ENCODE peak calls at places on chromosome 2, in six cellular contexts. O is GM23248, V is MM.1S, W is HCT116, B is HepG2, F is H1. G is an unnamed sample. For H3K4me1, the result is how much of the 10 kb centered on the place peaks cover.

GRCh38 chr2:23599006-23599405 is 214.0 kb downstream of the KLHL29 start:
- DNase-seq in O (no peak), V (no peak), W (no peak), B (no peak), F (no peak), G (no peak)

GRCh38 chr2:45301307-45302010 is 292.2 kb upstream of the SIX2 start:
- DNase-seq in O (no peak), V (no peak), W (no peak), B (no peak), F (no peak), G (no peak)

GRCh38 chr2:30222031-30222430 is 9.3 kb upstream of the LBH start:
- DNase-seq in O (no peak), V (no peak), W (no peak), B (no peak), F (no peak), G (no peak)

GRCh38 chr2:175366814-175367213 is 185.3 kb upstream of the ATP5MC3 start:
- DNase-seq in O (peak), V (peak), W (peak), B (peak), F (peak), G (peak)

GRCh38 chr2:120734930-120735611 is 597 bp upstream of the GLI2 start:
- DNase-seq in O (peak), V (no peak), W (no peak), B (no peak), F (peak), G (no peak)

GRCh38 chr2:165274698-165275097 is 35.5 kb downstream of the SCN2A start:
- DNase-seq in O (peak), V (peak), W (no peak), B (no peak), F (no peak), G (no peak)

GRCh38 chr2:185668710-185669109 is 69.9 kb upstream of the FSIP2 start:
- DNase-seq in O (no peak), V (no peak), W (no peak), B (no peak), F (no peak), G (no peak)

GRCh38 chr2:72841462-72842125 is 15.8 kb upstream of the EXOC6B start:
- DNase-seq in O (no peak), V (no peak), W (no peak), B (peak), F (no peak), G (no peak)

GRCh38 chr2:177161741-177162440 is 50.7 kb upstream of the HNRNPA3 start:
- DNase-seq in O (peak), V (peak), W (no peak), B (no peak), F (no peak), G (peak)

GRCh38 chr2:236107536-236107935 is 60.6 kb downstream of the GBX2 start:
- DNase-seq in O (no peak), V (no peak), W (no peak), B (no peak), F (no peak), G (no peak)

GRCh38 chr2:24543252-24543651 is 52.2 kb downstream of the NCOA1 start:
- DNase-seq in O (no peak), V (no peak), W (no peak), B (no peak), F (no peak), G (no peak)

GRCh38 chr2:56741601-56742102 is 557.9 kb downstream of the CCDC85A start:
- DNase-seq in O (peak), V (no peak), W (peak), B (peak), F (no peak), G (peak)

GRCh38 chr2:239226677-239227076 is 174.1 kb downstream of the HDAC4 start:
- DNase-seq in O (peak), V (no peak), W (no peak), B (no peak), F (no peak), G (no peak)

GRCh38 chr2:235024191-235024611 is 72.4 kb downstream of the SH3BP4 start:
- DNase-seq in O (peak), V (no peak), W (no peak), B (no peak), F (no peak), G (peak)

GRCh38 chr2:28406276-28407096 is 13.8 kb downstream of the FOSL2 start:
- DNase-seq in O (peak), V (no peak), W (no peak), B (no peak), F (no peak), G (peak)

GRCh38 chr2:238864207-238865014 is 16.5 kb downstream of the TWIST2 start:
- DNase-seq in O (peak), V (no peak), W (peak), B (peak), F (peak), G (peak)

GRCh38 chr2:5743992-5744391 is 51.8 kb downstream of the SOX11 start:
- DNase-seq in O (no peak), V (no peak), W (no peak), B (no peak), F (no peak), G (no peak)

GRCh38 chr2:191280834-191281756 is 35.9 kb downstream of the MYO1B start:
- DNase-seq in O (no peak), V (no peak), W (no peak), B (peak), F (no peak), G (no peak)

GRCh38 chr2:48306409-48307284 is 223.3 kb upstream of the STON1 start:
- DNase-seq in O (peak), V (no peak), W (no peak), B (no peak), F (no peak), G (no peak)

GRCh38 chr2:37688771-37689468 is 17.5 kb upstream of the CDC42EP3 start:
- DNase-seq in O (no peak), V (no peak), W (no peak), B (no peak), F (no peak), G (peak)

GRCh38 chr2:231552752-231553151 is 22.5 kb upstream of the NMUR1 start:
- DNase-seq in O (no peak), V (no peak), W (no peak), B (no peak), F (no peak), G (no peak)

GRCh38 chr2:239266779-239267410 is 133.9 kb downstream of the HDAC4 start:
- DNase-seq in O (no peak), V (no peak), W (no peak), B (no peak), F (no peak), G (no peak)

GRCh38 chr2:226649871-226650660 is 149.6 kb downstream of the IRS1 start:
- DNase-seq in O (peak), V (no peak), W (peak), B (peak), F (peak), G (peak)

GRCh38 chr2:129237966-129238725 is 741.3 kb upstream of the RAB6C start:
- DNase-seq in O (peak), V (no peak), W (no peak), B (no peak), F (no peak), G (no peak)

GRCh38 chr2:173149491-173149890 is 73.8 kb downstream of the MAP3K20 start:
- DNase-seq in O (no peak), V (no peak), W (no peak), B (no peak), F (no peak), G (no peak)

GRCh38 chr2:232875256-232876070 is 5.4 kb downstream of the SNORC start:
- DNase-seq in O (no peak), V (no peak), W (no peak), B (no peak), F (no peak), G (peak)

GRCh38 chr2:177692828-177693269 is 300.3 kb downstream of the AGPS start:
- DNase-seq in O (peak), V (no peak), W (no peak), B (no peak), F (no peak), G (peak)

GRCh38 chr2:110678457-110679336 is 834 bp upstream of the BUB1 start:
- DNase-seq in O (peak), V (peak), W (no peak), B (no peak), F (no peak), G (no peak)

GRCh38 chr2:152506843-152507242 is 171.9 kb downstream of the FMNL2 start:
- DNase-seq in O (peak), V (peak), W (no peak), B (no peak), F (no peak), G (peak)

GRCh38 chr2:101277111-101277510 is 24.4 kb downstream of the CNOT11 start:
- DNase-seq in O (peak), V (no peak), W (no peak), B (no peak), F (no peak), G (peak)

GRCh38 chr2:134765987-134766386 is 47.2 kb upstream of the TMEM163 start:
- DNase-seq in O (no peak), V (no peak), W (no peak), B (no peak), F (no peak), G (no peak)

GRCh38 chr2:136167721-136168470 is 49.9 kb upstream of the CXCR4 start:
- DNase-seq in O (no peak), V (no peak), W (no peak), B (no peak), F (no peak), G (no peak)

GRCh38 chr2:223692227-223692947 is 90.2 kb upstream of the SCG2 start:
- DNase-seq in O (peak), V (no peak), W (peak), B (peak), F (no peak), G (no peak)

GRCh38 chr2:12047761-12048160 is 301.3 kb downstream of the LPIN1 start:
- DNase-seq in O (no peak), V (peak), W (no peak), B (no peak), F (no peak), G (no peak)

GRCh38 chr2:199946836-199947235 is 8.5 kb downstream of the TYW5 start:
- DNase-seq in O (peak), V (no peak), W (no peak), B (no peak), F (no peak), G (no peak)

GRCh38 chr2:38029512-38029911 is 46.4 kb downstream of the CYP1B1 start:
- DNase-seq in O (no peak), V (no peak), W (no peak), B (no peak), F (no peak), G (no peak)

GRCh38 chr2:225599856-225600255 is 200.3 kb downstream of the NYAP2 start:
- DNase-seq in O (no peak), V (no peak), W (no peak), B (no peak), F (no peak), G (no peak)

GRCh38 chr2:237966565-237967462 is at the start of gene UBE2F:
- DNase-seq in O (peak), V (peak), W (peak), B (peak), F (peak), G (peak)

GRCh38 chr2:55159752-55160151 is 72.3 kb downstream of the CLHC1 start:
- DNase-seq in O (no peak), V (no peak), W (no peak), B (no peak), F (no peak), G (no peak)
- H3K4me1 ChIP-seq in O (half or more), V (under half), W (under half), B (half or more), F (under half), G (half or more)

GRCh38 chr2:181894381-181894780 is 2.9 kb downstream of the ITPRID2 start:
- DNase-seq in O (no peak), V (no peak), W (no peak), B (no peak), F (no peak), G (no peak)

GRCh38 chr2:181895788-181896187 is 4.3 kb downstream of the ITPRID2 start:
- DNase-seq in O (no peak), V (no peak), W (no peak), B (no peak), F (no peak), G (peak)

GRCh38 chr2:181900007-181900651 is 8.6 kb downstream of the ITPRID2 start:
- DNase-seq in O (no peak), V (no peak), W (no peak), B (peak), F (no peak), G (no peak)

GRCh38 chr2:181892795-181893435 is 1.4 kb downstream of the ITPRID2 start:
- DNase-seq in O (peak), V (no peak), W (peak), B (peak), F (no peak), G (no peak)

DNA sequence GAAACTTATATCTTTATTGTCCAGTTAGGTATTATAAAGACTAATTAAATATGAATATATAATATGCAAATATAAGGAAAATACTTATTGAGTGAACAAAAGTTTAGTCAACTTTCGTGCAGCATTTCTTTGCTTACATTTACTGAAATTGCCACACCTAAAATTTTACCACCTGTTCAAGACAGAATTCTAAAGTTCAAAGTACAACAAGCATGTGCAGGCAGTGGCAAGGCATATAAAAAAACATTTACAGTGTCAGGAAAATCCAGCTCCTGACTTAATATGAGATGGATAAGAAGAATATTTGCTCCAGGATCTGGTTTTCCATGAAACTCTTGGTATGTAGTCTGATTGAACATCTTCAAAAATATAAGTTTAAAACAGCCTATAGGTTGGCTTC is 4.8 kb downstream of the ITPRID2 start:
- DNase-seq in O (no peak), V (no peak), W (no peak), B (no peak), F (no peak), G (no peak)
- H3K4me2 ChIP-seq in O (no peak), V (no peak), W (peak), B (peak), F (no peak), G (peak)

DNA sequence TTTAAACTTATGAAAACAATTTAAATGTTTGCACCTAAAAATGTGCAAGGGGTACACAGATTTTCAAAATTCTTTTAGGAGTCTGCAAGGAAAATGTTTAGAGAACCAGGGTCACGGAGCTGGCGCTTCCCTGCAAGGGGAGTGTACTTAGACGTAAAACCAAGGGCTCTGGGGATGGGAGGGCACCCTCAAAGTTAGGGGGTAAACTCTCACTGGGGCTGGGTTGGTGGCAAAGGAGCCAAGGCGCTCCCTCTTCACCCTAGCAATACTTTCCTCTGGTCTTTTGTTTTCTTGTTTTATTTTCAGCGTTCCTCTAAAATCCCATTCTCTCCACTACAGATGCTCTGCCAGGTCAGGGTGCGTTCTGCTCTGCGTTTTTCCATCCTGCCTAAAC is 20.0 kb downstream of the TMEM247 start:
- DNase-seq in O (peak), V (no peak), W (no peak), B (no peak), F (no peak), G (no peak)
- TF ChIP-seq EZH2 in O (no peak), V (no peak), W (no peak), B (no peak), F (no peak), G (no peak)

GRCh38 chr2:60439219-60439974 is 114.1 kb downstream of the BCL11A start:
- DNase-seq in O (no peak), V (peak), W (no peak), B (no peak), F (no peak), G (no peak)
- H3K4me1 ChIP-seq in O (under half), V (under half), W (under half), B (under half), F (under half), G (under half)

GRCh38 chr2:85579266-85579935 is 2.0 kb downstream of the VAMP8 start:
- DNase-seq in O (no peak), V (no peak), W (no peak), B (no peak), F (no peak), G (no peak)
- H3K4me2 ChIP-seq in O (no peak), V (peak), W (no peak), B (peak), F (no peak), G (peak)

GRCh38 chr2:172101707-172102158 is 967 bp downstream of the DLX2 start:
- DNase-seq in O (peak), V (no peak), W (no peak), B (no peak), F (no peak), G (no peak)

GRCh38 chr2:172098650-172099471 is 3.8 kb downstream of the DLX2 start:
- DNase-seq in O (peak), V (no peak), W (no peak), B (peak), F (peak), G (peak)

GRCh38 chr2:172099472-172100079 is 3.1 kb downstream of the DLX2 start:
- DNase-seq in O (peak), V (no peak), W (no peak), B (no peak), F (no peak), G (no peak)

GRCh38 chr2:172101008-172101706 is 1.5 kb downstream of the DLX2 start:
- DNase-seq in O (peak), V (no peak), W (no peak), B (no peak), F (peak), G (no peak)

DNA sequence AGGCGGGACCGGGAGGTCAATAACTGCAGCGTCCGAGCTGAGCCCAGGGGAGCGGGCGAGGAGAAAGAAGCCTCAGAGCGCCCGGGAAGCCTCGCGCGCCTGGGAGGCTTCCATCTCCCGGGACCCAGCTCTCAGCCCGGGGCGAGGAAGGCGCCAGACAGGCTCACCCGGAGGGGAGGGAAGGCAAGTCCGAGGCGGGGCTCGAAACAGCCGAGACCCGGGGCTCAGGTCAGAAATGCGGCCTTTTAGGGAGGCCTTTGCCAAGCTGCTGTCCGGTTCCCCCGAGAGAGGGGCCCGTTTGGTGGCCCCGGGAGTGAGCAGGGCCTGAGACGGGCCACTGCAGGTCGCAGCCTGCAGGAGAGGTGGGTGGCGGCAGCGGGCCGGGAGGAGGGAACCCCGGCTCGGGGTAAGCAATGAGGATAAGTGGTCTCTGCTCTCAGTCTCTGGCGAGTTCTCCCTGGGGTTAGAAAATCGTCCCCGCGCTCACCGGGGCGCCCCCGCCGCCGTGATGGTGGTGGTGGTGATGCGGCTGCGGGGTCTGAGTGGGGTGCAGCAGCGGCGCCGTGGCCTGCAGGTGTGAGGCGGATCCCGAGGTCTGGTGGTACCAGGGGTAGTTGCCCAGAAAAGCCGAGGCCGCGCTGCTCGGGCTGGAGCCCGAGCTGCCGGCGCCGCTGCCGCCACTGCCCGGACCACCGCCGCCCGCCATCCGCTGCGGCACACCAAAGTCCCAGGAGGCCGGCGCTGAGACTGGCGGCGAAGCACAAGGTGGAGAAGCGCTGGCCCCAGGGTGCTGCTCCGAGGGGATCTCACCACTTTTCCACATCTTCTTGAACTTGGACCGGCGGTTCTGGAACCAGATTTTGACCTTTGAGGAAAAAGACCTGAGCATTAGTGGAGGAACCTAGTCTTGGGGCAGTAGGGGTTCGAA is 2.4 kb downstream of the DLX2 start:
- DNase-seq in O (peak), V (no peak), W (no peak), B (no peak), F (peak), G (no peak)
- TF ChIP-seq EZH2 in O (no peak), V (peak), W (no peak), B (no peak), F (peak), G (no peak)

GRCh38 chr2:141889788-141890187 is 241.0 kb downstream of the LRP1B start:
- DNase-seq in O (no peak), V (no peak), W (no peak), B (no peak), F (no peak), G (no peak)

GRCh38 chr2:141887363-141887762 is 243.5 kb downstream of the LRP1B start:
- DNase-seq in O (no peak), V (no peak), W (no peak), B (no peak), F (no peak), G (no peak)

GRCh38 chr2:141888987-141889555 is 241.7 kb downstream of the LRP1B start:
- DNase-seq in O (no peak), V (no peak), W (no peak), B (no peak), F (no peak), G (no peak)
- H3K4me1 ChIP-seq in O (under half), V (under half), W (under half), B (under half), F (under half), G (under half)

G was measured in PC-9.